ENCODE peak calls at places on chromosomes 2 and 18, in nine cellular contexts. T, X, O, Q, V, C, R, D and M are unnamed samples.

GRCh38 chr2:33094303-33094702 is 147.6 kb downstream of the LTBP1 start:
- DNase-seq in R (no peak), X (no peak), T (no peak), Q (no peak), O (no peak), C (no peak), D (no peak), V (no peak), M (no peak)

GRCh38 chr2:203744091-203744490 is 37.7 kb downstream of the CD28 start:
- DNase-seq in T (no peak), C (no peak), R (no peak), D (no peak), Q (no peak), O (no peak), V (no peak), X (no peak), M (no peak)

GRCh38 chr2:86036790-86037138 is 68.9 kb downstream of the POLR1A start:
- DNase-seq in O (no peak), R (no peak), T (no peak), X (no peak), C (no peak), Q (no peak), V (no peak), D (no peak), M (no peak)

GRCh38 chr2:120831106-120831505 is 95.4 kb downstream of the GLI2 start:
- DNase-seq in V (no peak), R (no peak), X (no peak), O (no peak), T (no peak), C (no peak), D (no peak), Q (no peak), M (no peak)

GRCh38 chr2:25598332-25598731 is 75.0 kb downstream of the DTNB start:
- DNase-seq in T (no peak), Q (no peak), C (no peak), X (no peak), V (no peak), D (no peak), R (no peak), O (no peak), M (no peak)

GRCh38 chr18:60198063-60198462 is 174.5 kb downstream of the MC4R start:
- DNase-seq in T (no peak), X (no peak), Q (no peak), O (no peak), C (no peak), R (peak), V (no peak), D (no peak), M (no peak)

GRCh38 chr2:105460048-105460732 is 61.3 kb upstream of the FHL2 start:
- DNase-seq in V (no peak), X (peak), R (peak), D (no peak), Q (no peak), T (no peak), C (no peak), O (no peak), M (no peak)

GRCh38 chr2:121177905-121178304 is 107.1 kb downstream of the TFCP2L1 start:
- DNase-seq in C (no peak), V (no peak), R (no peak), T (no peak), Q (no peak), X (no peak), O (no peak), D (no peak), M (no peak)

GRCh38 chr18:47558110-47558750 is 306.8 kb upstream of the SKOR2 start:
- DNase-seq in D (no peak), O (no peak), T (no peak), C (no peak), V (no peak), X (no peak), R (no peak), Q (no peak), M (no peak)

GRCh38 chr2:40957508-40957907 is 505.6 kb upstream of the SLC8A1 start:
- DNase-seq in R (no peak), D (no peak), O (no peak), C (no peak), X (no peak), V (no peak), Q (no peak), T (no peak), M (no peak)

GRCh38 chr18:57621252-57621607 is 406 bp downstream of the NARS1 start:
- DNase-seq in D (no peak), V (no peak), T (peak), X (no peak), R (no peak), Q (no peak), C (no peak), O (no peak), M (no peak)

GRCh38 chr2:128403814-128404708 is 85.4 kb upstream of the HS6ST1 start:
- DNase-seq in Q (peak), T (peak), R (no peak), C (no peak), O (no peak), D (no peak), X (no peak), V (no peak), M (no peak)

GRCh38 chr2:15959331-15960153 is 19.2 kb downstream of the MYCN start:
- DNase-seq in C (no peak), D (no peak), T (no peak), V (no peak), X (no peak), O (no peak), Q (peak), R (no peak), M (no peak)

GRCh38 chr2:105391058-105391627 is 7.7 kb downstream of the FHL2 start:
- DNase-seq in R (peak), T (no peak), V (no peak), Q (no peak), O (peak), D (no peak), C (no peak), X (no peak), M (no peak)

GRCh38 chr18:25672490-25672889 is 320.5 kb upstream of the ZNF521 start:
- DNase-seq in Q (peak), V (no peak), T (no peak), O (no peak), D (no peak), C (no peak), R (no peak), X (no peak), M (no peak)

GRCh38 chr18:25674183-25674582 is 322.2 kb upstream of the ZNF521 start:
- DNase-seq in C (no peak), V (no peak), D (no peak), X (no peak), R (no peak), T (no peak), O (no peak), Q (no peak), M (no peak)

GRCh38 chr18:25675123-25675850 is 323.3 kb upstream of the ZNF521 start:
- DNase-seq in Q (no peak), R (no peak), O (no peak), T (no peak), V (no peak), X (no peak), D (no peak), C (no peak), M (no peak)

DNA sequence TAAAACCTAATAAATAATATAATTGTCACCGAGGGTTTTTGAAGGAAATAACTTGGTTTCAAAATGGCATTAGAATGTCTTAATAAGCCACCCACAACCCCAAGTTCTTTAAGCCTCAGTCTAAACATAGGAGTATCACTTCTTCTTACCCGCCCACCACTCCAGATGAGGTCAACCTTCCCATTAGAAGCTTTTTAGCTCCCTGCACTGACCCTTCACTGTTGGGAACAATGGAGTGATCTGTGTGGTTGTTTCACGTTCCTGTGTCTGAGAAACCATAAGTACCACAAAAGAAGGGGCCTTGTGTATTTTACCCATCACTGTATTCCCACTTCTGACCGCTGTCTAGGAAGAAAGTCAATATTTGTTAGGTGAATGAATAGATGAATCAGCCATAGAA is 326.3 kb upstream of the ZNF521 start:
- DNase-seq in C (no peak), X (no peak), Q (no peak), T (no peak), O (no peak), R (no peak), V (no peak), D (no peak), M (no peak)
- H3K4me3 ChIP-seq in C (no peak), X (no peak), Q (no peak), T (no peak), O (no peak), R (no peak), V (no peak), D (no peak), M (no peak)

GRCh38 chr2:99201959-99202678 is 21.1 kb downstream of the MRPL30 start:
- DNase-seq in D (no peak), O (no peak), T (no peak), R (no peak), X (no peak), Q (no peak), V (no peak), C (no peak), M (no peak)
- TF ChIP-seq CTCF in D (no peak), O (no peak), T (no peak), R (no peak), X (no peak), Q (no peak), V (no peak), C (peak), M (peak)

GRCh38 chr2:175166216-175166824 is 1.7 kb downstream of the ATF2 start:
- DNase-seq in V (no peak), O (no peak), Q (no peak), X (no peak), T (no peak), D (no peak), C (no peak), R (no peak), M (no peak)
- H3K4me3 ChIP-seq in V (no peak), O (peak), Q (peak), X (peak), T (no peak), D (no peak), C (peak), R (peak), M (peak)

GRCh38 chr2:207008105-207008990 is 69.0 kb downstream of the CPO start:
- DNase-seq in D (no peak), R (peak), T (no peak), V (peak), Q (no peak), O (no peak), C (no peak), X (no peak), M (no peak)
- TF ChIP-seq CTCF in D (no peak), R (peak), T (no peak), V (no peak), Q (no peak), O (no peak), C (no peak), X (no peak), M (peak)

GRCh38 chr2:241965931-241966412 is 96.4 kb downstream of the RTP5 start:
- DNase-seq in Q (no peak), C (peak), V (peak), X (peak), R (peak), D (peak), T (peak), O (no peak), M (peak)
- H3K4me3 ChIP-seq in Q (no peak), C (peak), V (no peak), X (peak), R (peak), D (peak), T (no peak), O (no peak), M (no peak)

GRCh38 chr2:166862582-166863132 is 25.6 kb upstream of the XIRP2 start:
- DNase-seq in Q (no peak), D (no peak), C (no peak), T (no peak), X (no peak), O (peak), R (no peak), V (no peak), M (no peak)

GRCh38 chr2:166867874-166868514 is 20.3 kb upstream of the XIRP2 start:
- DNase-seq in R (no peak), T (no peak), Q (peak), O (no peak), C (no peak), X (no peak), D (no peak), V (no peak), M (no peak)
- TF ChIP-seq CTCF in R (no peak), T (no peak), Q (no peak), O (no peak), C (no peak), X (no peak), D (no peak), V (no peak), M (no peak)